ENCODE peak calls at places on chromosomes 4 and X, in seven cellular contexts. One of them, this sample, is unnamed.

GRCh38 chr4:167688660-167689142 is 403.6 kb upstream of the ANXA10 start:
- DNase-seq in IMR-90: no peak
- DNase-seq in H9: no peak
- DNase-seq in neuronal stem cell: no peak
- DNase-seq in mesenchymal stem cell: no peak
- DNase-seq in H1: no peak
- DNase-seq in trophoblast cell: no peak
- DNase-seq in this sample: peak

GRCh38 chr4:168612435-168613139 is 115.7 kb downstream of the PALLD start:
- DNase-seq in IMR-90: peak
- DNase-seq in H9: no peak
- DNase-seq in neuronal stem cell: no peak
- DNase-seq in mesenchymal stem cell: peak
- DNase-seq in H1: no peak
- DNase-seq in trophoblast cell: peak
- DNase-seq in this sample: no peak

GRCh38 chrX:153539171-153539978 is 21.9 kb downstream of the ATP2B3 start:
- DNase-seq in IMR-90: peak
- DNase-seq in H9: peak
- DNase-seq in neuronal stem cell: peak
- DNase-seq in mesenchymal stem cell: peak
- DNase-seq in H1: peak
- DNase-seq in trophoblast cell: peak
- DNase-seq in this sample: peak

GRCh38 chr4:4782969-4783368 is 76.5 kb upstream of the MSX1 start:
- DNase-seq in IMR-90: peak
- DNase-seq in H9: no peak
- DNase-seq in neuronal stem cell: no peak
- DNase-seq in mesenchymal stem cell: no peak
- DNase-seq in H1: no peak
- DNase-seq in trophoblast cell: no peak
- DNase-seq in this sample: no peak

GRCh38 chr4:41432889-41433288 is 105.1 kb upstream of the LIMCH1 start:
- DNase-seq in IMR-90: peak
- DNase-seq in H9: peak
- DNase-seq in neuronal stem cell: peak
- DNase-seq in mesenchymal stem cell: peak
- DNase-seq in H1: peak
- DNase-seq in trophoblast cell: peak
- DNase-seq in this sample: peak

GRCh38 chrX:79270401-79270800 is 96.7 kb downstream of the ITM2A start:
- DNase-seq in IMR-90: no peak
- DNase-seq in H9: peak
- DNase-seq in neuronal stem cell: peak
- DNase-seq in mesenchymal stem cell: no peak
- DNase-seq in H1: peak
- DNase-seq in trophoblast cell: no peak
- DNase-seq in this sample: peak

GRCh38 chr4:10369517-10369916 is 87.7 kb downstream of the ZNF518B start:
- DNase-seq in IMR-90: no peak
- DNase-seq in H9: no peak
- DNase-seq in neuronal stem cell: no peak
- DNase-seq in mesenchymal stem cell: no peak
- DNase-seq in H1: no peak
- DNase-seq in trophoblast cell: no peak
- DNase-seq in this sample: no peak

GRCh38 chrX:114841051-114841450 is 176.4 kb downstream of the IL13RA2 start:
- DNase-seq in IMR-90: peak
- DNase-seq in H9: no peak
- DNase-seq in neuronal stem cell: no peak
- DNase-seq in mesenchymal stem cell: peak
- DNase-seq in H1: no peak
- DNase-seq in trophoblast cell: peak
- DNase-seq in this sample: peak

GRCh38 chr4:111631157-111631999 is 513.9 kb upstream of the FAM241A start:
- DNase-seq in IMR-90: peak
- DNase-seq in H9: no peak
- DNase-seq in neuronal stem cell: no peak
- DNase-seq in mesenchymal stem cell: peak
- DNase-seq in H1: no peak
- DNase-seq in trophoblast cell: peak
- DNase-seq in this sample: peak

GRCh38 chr4:66059131-66059530 is 388.8 kb upstream of the EPHA5 start:
- DNase-seq in IMR-90: no peak
- DNase-seq in H9: no peak
- DNase-seq in neuronal stem cell: no peak
- DNase-seq in mesenchymal stem cell: no peak
- DNase-seq in H1: no peak
- DNase-seq in trophoblast cell: no peak
- DNase-seq in this sample: no peak

GRCh38 chr4:71004281-71004851 is 10.9 kb downstream of the DCK start:
- DNase-seq in IMR-90: no peak
- DNase-seq in H9: peak
- DNase-seq in neuronal stem cell: no peak
- DNase-seq in mesenchymal stem cell: no peak
- DNase-seq in H1: no peak
- DNase-seq in trophoblast cell: no peak
- DNase-seq in this sample: peak

GRCh38 chr4:112852586-112852985 is 196.9 kb upstream of the ANK2 start:
- DNase-seq in IMR-90: no peak
- DNase-seq in H9: no peak
- DNase-seq in neuronal stem cell: no peak
- DNase-seq in mesenchymal stem cell: no peak
- DNase-seq in H1: no peak
- DNase-seq in trophoblast cell: no peak
- DNase-seq in this sample: no peak

GRCh38 chr4:68732653-68733466 is 62.4 kb upstream of the UGT2B15 start:
- DNase-seq in IMR-90: no peak
- DNase-seq in H9: no peak
- DNase-seq in neuronal stem cell: peak
- DNase-seq in mesenchymal stem cell: no peak
- DNase-seq in H1: no peak
- DNase-seq in trophoblast cell: peak
- DNase-seq in this sample: peak

GRCh38 chr4:8093587-8094274 is 64.9 kb downstream of the ABLIM2 start:
- DNase-seq in IMR-90: no peak
- DNase-seq in H9: no peak
- DNase-seq in neuronal stem cell: no peak
- DNase-seq in mesenchymal stem cell: no peak
- DNase-seq in H1: no peak
- DNase-seq in trophoblast cell: no peak
- DNase-seq in this sample: no peak

GRCh38 chr4:124433044-124433443 is 279.5 kb downstream of the ANKRD50 start:
- DNase-seq in IMR-90: no peak
- DNase-seq in H9: no peak
- DNase-seq in neuronal stem cell: no peak
- DNase-seq in mesenchymal stem cell: no peak
- DNase-seq in H1: no peak
- DNase-seq in trophoblast cell: no peak
- DNase-seq in this sample: no peak

GRCh38 chrX:70254063-70254400 is 6.0 kb downstream of the P2RY4 start:
- DNase-seq in IMR-90: no peak
- DNase-seq in H9: no peak
- DNase-seq in neuronal stem cell: no peak
- DNase-seq in mesenchymal stem cell: no peak
- DNase-seq in H1: no peak
- DNase-seq in trophoblast cell: no peak
- DNase-seq in this sample: peak

GRCh38 chr4:72777436-72777835 is 208.4 kb upstream of the ADAMTS3 start:
- DNase-seq in IMR-90: no peak
- DNase-seq in H9: no peak
- DNase-seq in neuronal stem cell: no peak
- DNase-seq in mesenchymal stem cell: no peak
- DNase-seq in H1: no peak
- DNase-seq in trophoblast cell: peak
- DNase-seq in this sample: peak

GRCh38 chrX:22081475-22082092 is 49.5 kb downstream of the PHEX start:
- DNase-seq in IMR-90: peak
- DNase-seq in H9: peak
- DNase-seq in neuronal stem cell: peak
- DNase-seq in mesenchymal stem cell: peak
- DNase-seq in H1: peak
- DNase-seq in trophoblast cell: peak
- DNase-seq in this sample: peak

GRCh38 chrX:47483310-47484268 is 567 bp upstream of the ZNF41 start:
- DNase-seq in IMR-90: peak
- DNase-seq in H9: no peak
- DNase-seq in neuronal stem cell: no peak
- DNase-seq in mesenchymal stem cell: peak
- DNase-seq in H1: no peak
- DNase-seq in trophoblast cell: peak
- DNase-seq in this sample: no peak

GRCh38 chrX:19865567-19866363 is 21.6 kb downstream of the SH3KBP1 start:
- DNase-seq in IMR-90: no peak
- DNase-seq in H9: no peak
- DNase-seq in neuronal stem cell: no peak
- DNase-seq in mesenchymal stem cell: no peak
- DNase-seq in H1: no peak
- DNase-seq in trophoblast cell: no peak
- DNase-seq in this sample: no peak

GRCh38 chr4:122662701-122663100 is 41.8 kb upstream of the IL21 start:
- DNase-seq in IMR-90: no peak
- DNase-seq in H9: peak
- DNase-seq in neuronal stem cell: no peak
- DNase-seq in mesenchymal stem cell: no peak
- DNase-seq in H1: no peak
- DNase-seq in trophoblast cell: no peak
- DNase-seq in this sample: peak

DNA sequence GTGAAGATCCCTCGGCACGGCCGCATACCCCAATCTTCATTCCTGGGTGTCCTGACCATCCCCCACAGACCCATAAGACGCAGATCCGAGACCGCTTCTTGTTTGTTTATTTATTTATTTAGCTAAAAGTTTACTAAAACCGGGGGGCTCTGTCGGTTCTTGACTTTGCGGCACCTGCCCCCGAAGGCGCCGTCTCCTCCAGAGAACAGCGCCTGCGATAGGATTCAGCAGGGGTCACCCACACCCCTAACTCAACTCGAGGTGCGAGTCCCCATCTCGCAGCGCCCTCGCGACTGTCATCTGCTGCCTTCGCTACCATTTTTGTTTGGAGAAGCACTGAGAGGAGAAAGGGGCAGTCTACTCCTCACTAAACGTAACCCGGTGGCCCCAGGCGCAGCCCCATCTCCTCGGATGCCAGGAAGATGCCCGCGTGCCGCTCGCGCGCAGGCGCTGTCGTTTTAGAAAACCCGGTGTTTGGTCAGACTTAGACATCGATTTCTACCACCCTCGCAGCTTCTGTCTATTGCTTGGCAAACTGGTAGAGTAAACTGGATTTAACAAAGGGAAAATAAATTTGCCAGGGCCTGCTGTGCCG is 18.9 kb upstream of the GPR101 start:
- DNase-seq in IMR-90: no peak
- DNase-seq in H9: peak
- DNase-seq in neuronal stem cell: no peak
- DNase-seq in mesenchymal stem cell: no peak
- DNase-seq in H1: no peak
- DNase-seq in trophoblast cell: no peak
- DNase-seq in this sample: no peak
- H3K4ac ChIP-seq in IMR-90: no peak
- H3K4ac ChIP-seq in H9: no peak
- H3K4ac ChIP-seq in neuronal stem cell: no peak
- H3K4ac ChIP-seq in mesenchymal stem cell: no peak
- H3K4ac ChIP-seq in H1: no peak
- H3K4ac ChIP-seq in trophoblast cell: no peak
- H3K4ac ChIP-seq in this sample: no peak

GRCh38 chr4:148364525-148364924 is 77.7 kb downstream of the NR3C2 start:
- DNase-seq in IMR-90: no peak
- DNase-seq in H9: no peak
- DNase-seq in neuronal stem cell: no peak
- DNase-seq in mesenchymal stem cell: no peak
- DNase-seq in H1: no peak
- DNase-seq in trophoblast cell: no peak
- DNase-seq in this sample: no peak
- H3K4ac ChIP-seq in IMR-90: no peak
- H3K4ac ChIP-seq in H9: no peak
- H3K4ac ChIP-seq in neuronal stem cell: no peak
- H3K4ac ChIP-seq in mesenchymal stem cell: no peak
- H3K4ac ChIP-seq in H1: no peak
- H3K4ac ChIP-seq in trophoblast cell: no peak
- H3K4ac ChIP-seq in this sample: no peak

GRCh38 chr4:137601924-137602323 is 69.6 kb upstream of the PCDH18 start:
- DNase-seq in IMR-90: peak
- DNase-seq in H9: no peak
- DNase-seq in neuronal stem cell: no peak
- DNase-seq in mesenchymal stem cell: peak
- DNase-seq in H1: no peak
- DNase-seq in trophoblast cell: peak
- DNase-seq in this sample: peak

GRCh38 chr4:137597751-137598493 is 65.6 kb upstream of the PCDH18 start:
- DNase-seq in IMR-90: no peak
- DNase-seq in H9: no peak
- DNase-seq in neuronal stem cell: no peak
- DNase-seq in mesenchymal stem cell: no peak
- DNase-seq in H1: no peak
- DNase-seq in trophoblast cell: no peak
- DNase-seq in this sample: no peak

GRCh38 chr4:137602401-137602800 is 70.1 kb upstream of the PCDH18 start:
- DNase-seq in IMR-90: no peak
- DNase-seq in H9: no peak
- DNase-seq in neuronal stem cell: no peak
- DNase-seq in mesenchymal stem cell: no peak
- DNase-seq in H1: no peak
- DNase-seq in trophoblast cell: no peak
- DNase-seq in this sample: no peak

GRCh38 chr4:137599766-137600165 is 67.5 kb upstream of the PCDH18 start:
- DNase-seq in IMR-90: no peak
- DNase-seq in H9: no peak
- DNase-seq in neuronal stem cell: no peak
- DNase-seq in mesenchymal stem cell: no peak
- DNase-seq in H1: no peak
- DNase-seq in trophoblast cell: no peak
- DNase-seq in this sample: no peak
- H3K4ac ChIP-seq in IMR-90: no peak
- H3K4ac ChIP-seq in H9: no peak
- H3K4ac ChIP-seq in neuronal stem cell: no peak
- H3K4ac ChIP-seq in mesenchymal stem cell: no peak
- H3K4ac ChIP-seq in H1: no peak
- H3K4ac ChIP-seq in trophoblast cell: no peak
- H3K4ac ChIP-seq in this sample: no peak

DNA sequence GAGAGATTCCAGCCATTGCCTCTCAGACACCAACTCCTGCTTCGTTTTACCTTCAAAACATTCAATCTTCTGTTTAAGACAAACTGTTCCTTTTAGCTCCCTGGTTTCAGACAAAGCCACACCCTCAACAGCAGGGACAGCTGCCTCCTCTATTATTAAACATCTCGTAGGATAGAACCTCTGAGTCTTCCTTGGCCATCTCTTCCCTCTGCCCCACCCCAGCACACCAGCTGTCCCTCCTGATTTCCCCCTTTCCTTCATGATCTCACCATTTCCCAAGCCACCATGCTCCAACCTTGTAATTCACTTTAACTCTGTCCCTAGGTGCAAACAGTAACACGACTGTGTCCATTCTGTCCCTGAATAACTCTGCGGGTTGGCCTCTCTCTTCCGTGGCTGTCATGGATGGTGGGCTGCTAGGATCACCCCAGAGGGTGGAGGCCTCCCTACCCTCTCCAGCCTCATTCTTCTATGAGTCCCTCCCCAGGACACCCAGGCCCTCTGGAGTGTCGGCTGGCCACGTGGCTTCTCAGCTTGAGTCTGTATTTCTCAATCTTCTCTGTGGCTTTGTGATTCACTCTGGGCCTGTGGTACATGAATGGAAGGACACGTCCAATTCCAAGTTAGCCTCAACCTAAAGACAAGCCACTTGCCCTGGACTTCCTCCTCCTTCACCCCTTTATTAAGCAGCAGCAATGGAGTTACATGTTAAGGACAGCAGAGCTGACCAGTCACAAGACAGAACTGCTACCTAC is 349.9 kb downstream of the FBXW7 start:
- DNase-seq in IMR-90: no peak
- DNase-seq in H9: no peak
- DNase-seq in neuronal stem cell: no peak
- DNase-seq in mesenchymal stem cell: no peak
- DNase-seq in H1: no peak
- DNase-seq in trophoblast cell: no peak
- DNase-seq in this sample: no peak
- H3K4ac ChIP-seq in IMR-90: no peak
- H3K4ac ChIP-seq in H9: no peak
- H3K4ac ChIP-seq in neuronal stem cell: no peak
- H3K4ac ChIP-seq in mesenchymal stem cell: no peak
- H3K4ac ChIP-seq in H1: no peak
- H3K4ac ChIP-seq in trophoblast cell: no peak
- H3K4ac ChIP-seq in this sample: no peak